ENCODE peak calls at places on chromosomes 1 and 21, in four cellular contexts. K, V, T and L are unnamed samples.

GRCh38 chr21:38768385-38769071 is 37.2 kb upstream of the ETS2 start:
- DNase-seq in T (no peak), V (no peak), K (no peak), L (no peak)

GRCh38 chr1:33721416-33721815 is 142.5 kb upstream of the HMGB4 start:
- DNase-seq in T (no peak), V (no peak), K (no peak), L (no peak)

GRCh38 chr21:28272272-28272992 is 720.2 kb downstream of the LTN1 start:
- DNase-seq in T (no peak), K (no peak), V (no peak), L (no peak)

GRCh38 chr1:224615861-224616760 is at the start of gene CNIH3:
- DNase-seq in T (peak), K (no peak), V (peak), L (peak)

GRCh38 chr1:2373551-2374259 is 17.6 kb downstream of the MORN1 start:
- DNase-seq in K (no peak), V (no peak), T (no peak), L (no peak)

GRCh38 chr1:15188145-15188544 is 34.6 kb downstream of the TMEM51 start:
- DNase-seq in V (no peak), K (no peak), T (no peak), L (no peak)

GRCh38 chr1:22132517-22133235 is 10.2 kb downstream of the WNT4 start:
- DNase-seq in V (no peak), K (no peak), T (no peak), L (no peak)

GRCh38 chr1:17837631-17838030 is 82.5 kb downstream of the ACTL8 start:
- DNase-seq in V (no peak), T (no peak), K (no peak), L (no peak)

GRCh38 chr1:3795453-3796214 is 664 bp downstream of the LRRC47 start:
- DNase-seq in T (no peak), K (no peak), V (no peak), L (no peak)

GRCh38 chr1:44049839-44050238 is 18.6 kb upstream of the SLC6A9 start:
- DNase-seq in K (no peak), T (no peak), V (no peak), L (no peak)

GRCh38 chr1:111570781-111571181 is 48.8 kb upstream of the RAP1A start:
- DNase-seq in V (peak), T (no peak), K (no peak), L (no peak)

GRCh38 chr21:33368576-33368975 is 34.6 kb upstream of the IFNGR2 start:
- DNase-seq in V (no peak), K (no peak), T (no peak), L (no peak)

GRCh38 chr1:200780545-200781444 is 42.1 kb downstream of the CAMSAP2 start:
- DNase-seq in V (no peak), T (no peak), K (peak), L (no peak)
- TF ChIP-seq TAF1 in V (no peak), T (no peak), K (no peak), L (no peak)

DNA sequence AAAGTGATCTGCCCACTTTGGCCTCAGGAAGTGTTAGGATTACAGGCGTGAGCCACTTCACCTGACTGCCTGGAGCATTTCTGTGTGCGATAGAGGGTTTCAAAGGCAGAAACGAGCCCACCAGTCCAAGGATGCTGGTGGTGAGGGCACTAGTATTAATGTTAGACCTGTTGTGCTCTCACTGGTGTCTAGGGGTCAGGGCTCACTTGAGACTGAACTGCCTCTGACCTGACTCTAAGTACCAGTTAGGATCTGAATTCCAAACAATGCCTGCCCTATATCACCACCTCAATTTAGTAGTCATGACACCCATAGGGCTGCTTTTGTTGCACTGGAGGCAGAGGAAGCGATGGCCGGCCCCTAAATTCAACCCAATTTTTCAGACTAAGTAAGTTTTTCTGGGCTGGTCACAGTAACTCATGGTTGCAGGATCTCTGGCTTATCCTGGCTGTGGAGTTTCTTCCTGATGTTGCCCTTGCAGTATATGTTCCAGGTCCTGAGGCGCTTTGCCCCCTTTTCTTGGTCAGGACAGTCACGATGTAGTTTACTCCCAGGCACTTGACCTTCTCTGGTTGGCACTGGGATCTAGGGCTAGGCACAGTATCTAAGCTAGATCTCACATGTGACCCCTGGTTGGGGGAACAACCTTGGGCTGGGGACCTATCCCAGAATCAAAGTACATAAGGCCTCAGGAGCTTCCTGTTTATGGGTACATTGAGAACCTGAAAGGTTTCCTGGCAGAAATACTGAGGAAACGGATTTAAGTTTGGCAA is 4.5 kb downstream of the CCDC17 start:
- DNase-seq in K (no peak), V (no peak), T (no peak), L (no peak)
- TF ChIP-seq POLR2AphosphoS5 in K (no peak), V (peak), T (peak), L (peak)

DNA sequence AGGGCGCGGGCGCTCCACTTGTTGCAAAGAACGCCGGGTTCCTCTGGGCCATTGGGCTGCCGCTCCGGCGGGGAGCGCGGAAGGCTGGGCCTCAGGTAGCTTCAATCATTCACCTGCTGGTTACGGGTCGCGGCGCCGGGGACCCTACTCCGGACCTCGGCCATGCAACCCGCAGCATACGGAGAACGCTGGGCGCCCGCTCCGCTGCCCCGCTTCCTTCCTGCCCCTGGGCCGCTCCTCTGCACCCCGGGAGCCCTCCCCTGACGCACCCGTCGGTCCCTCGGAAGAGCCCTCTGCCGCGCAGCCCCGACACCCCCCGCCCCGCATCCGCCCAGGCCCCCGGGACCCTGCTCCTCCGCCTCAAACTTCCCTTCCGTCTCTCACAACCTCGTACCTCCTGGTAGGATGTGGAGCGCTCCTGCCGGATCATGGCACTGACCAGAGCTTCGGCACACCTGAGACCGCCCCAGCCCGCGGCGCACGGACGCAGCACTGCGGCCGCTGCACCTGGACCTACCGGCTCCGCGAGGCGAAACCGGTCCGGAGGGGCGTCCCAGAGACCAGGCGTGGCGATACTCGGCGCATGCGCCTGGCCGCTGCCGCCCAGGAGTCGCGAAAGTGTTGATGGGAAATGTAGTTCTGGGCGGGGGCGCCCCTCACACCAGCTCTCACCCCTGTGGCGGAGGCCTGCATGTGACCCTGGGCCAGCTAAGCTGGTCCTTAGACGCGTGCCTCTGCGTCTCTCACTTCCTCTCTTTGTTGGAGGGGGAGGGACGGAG is at the start of gene PACC1:
- DNase-seq in V (peak), T (peak), K (peak), L (peak)
- TF ChIP-seq POLR2A in V (peak), T (peak), K (peak), L (peak)

DNA sequence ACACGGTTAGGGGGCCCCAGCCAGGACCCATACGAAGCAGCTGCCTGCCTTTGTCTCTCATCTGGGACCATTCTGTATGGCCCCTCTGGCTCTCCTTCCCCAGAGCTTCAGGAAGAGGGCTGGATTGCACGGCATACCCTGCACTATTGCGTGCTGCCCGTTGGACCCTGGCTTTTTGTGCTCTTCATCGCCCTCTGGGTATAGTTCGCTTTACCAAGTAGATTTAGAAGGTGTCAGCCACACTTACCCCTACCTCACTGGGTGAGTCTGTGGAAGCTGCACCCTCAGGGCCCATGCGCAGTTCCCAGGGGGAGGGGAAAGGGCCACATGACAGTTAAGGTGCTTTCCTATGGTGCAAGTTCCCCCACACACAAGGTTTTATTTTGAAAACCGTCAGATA is 7.2 kb downstream of the NAV1 start:
- DNase-seq in T (no peak), V (no peak), K (peak), L (no peak)
- TF ChIP-seq TAF1 in T (no peak), V (no peak), K (no peak), L (no peak)

DNA sequence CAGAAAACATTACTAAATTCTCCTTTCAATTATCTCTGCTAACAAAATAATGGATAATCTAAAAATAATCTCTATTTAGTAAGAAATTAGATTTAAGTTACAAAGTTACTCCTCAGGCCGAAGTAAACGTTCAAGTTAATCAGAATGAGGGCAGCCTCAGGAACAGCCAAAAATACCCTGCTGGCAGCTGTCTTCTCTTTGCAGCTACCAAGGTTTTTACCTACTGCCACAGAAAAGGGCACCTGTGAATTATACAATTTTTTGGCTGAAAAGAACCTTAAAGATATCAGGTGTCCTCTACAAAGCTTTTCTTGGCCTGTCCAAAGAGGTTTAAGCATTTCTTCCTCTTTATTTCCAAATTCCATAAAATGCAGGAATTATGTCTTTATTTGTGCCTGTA is 84.4 kb downstream of the AKT3 start:
- DNase-seq in V (no peak), K (no peak), T (no peak), L (no peak)
- TF ChIP-seq POLR2AphosphoS5 in V (no peak), K (no peak), T (no peak), L (no peak)

DNA sequence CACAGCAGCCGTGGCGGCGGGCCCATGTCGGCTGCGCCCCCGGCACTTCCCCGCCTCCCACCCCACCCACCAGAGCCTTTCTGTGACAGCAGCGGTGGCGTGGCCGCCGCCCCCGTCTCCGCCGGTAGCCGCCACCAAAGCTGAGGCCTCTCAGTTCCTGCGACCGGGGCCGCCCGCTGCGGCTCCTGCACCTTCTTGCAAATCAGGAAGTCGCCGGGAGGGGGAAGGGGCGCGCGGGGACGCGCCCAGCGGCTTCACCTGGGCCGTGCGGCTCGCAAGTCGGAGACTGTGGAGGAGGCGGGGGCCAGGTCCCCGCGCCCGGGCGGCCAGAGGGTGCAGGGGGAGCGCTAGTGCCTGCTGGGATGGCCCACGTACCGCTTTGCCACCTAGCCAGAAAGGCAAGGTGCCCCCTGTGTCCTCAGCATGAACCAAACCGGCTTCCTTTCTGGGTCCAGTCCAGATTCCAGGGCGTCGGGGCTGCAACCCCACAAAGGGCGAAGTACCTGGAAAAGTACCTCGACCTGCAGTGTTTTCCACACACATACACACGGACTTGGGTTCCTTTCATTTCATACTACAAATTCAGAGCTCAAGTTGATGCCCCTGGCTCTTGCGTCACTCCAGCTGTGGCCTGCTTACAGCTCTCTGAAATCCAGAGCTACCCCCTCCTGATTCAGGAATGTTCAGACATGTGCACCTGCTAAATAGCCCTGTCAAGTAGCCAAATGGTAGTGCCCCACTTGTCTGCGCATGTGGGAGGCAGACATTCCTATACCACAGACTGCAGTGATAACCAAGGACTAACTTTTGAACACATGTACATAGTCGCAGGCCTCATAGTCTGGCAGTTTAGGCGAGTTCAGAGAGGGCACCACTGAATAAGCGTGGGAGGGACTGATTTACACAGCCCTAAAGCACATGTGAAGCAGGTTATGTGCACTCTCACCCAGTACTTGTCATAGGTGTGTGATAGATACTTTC is at the start of gene DENND1B:
- DNase-seq in K (no peak), V (peak), T (peak), L (peak)
- TF ChIP-seq POLR2A in K (peak), V (no peak), T (no peak), L (no peak)

GRCh38 chr1:237492359-237492758 is 398.4 kb downstream of the ZP4 start:
- DNase-seq in V (no peak), T (no peak), K (no peak), L (no peak)
- TF ChIP-seq TAF1 in V (no peak), T (no peak), K (no peak), L (no peak)